ENCODE peak calls at places on chromosomes 6 and 20, in four cellular contexts. W is GM12878, N is K562, R is GM12891. F is an unnamed sample.

GRCh38 chr6:75207211-75207984 is 1.5 kb upstream of the COL12A1 start:
- DNase-seq in W (no peak), N (no peak), R (no peak), F (no peak)

GRCh38 chr6:73363537-73363875 is 1.0 kb downstream of the KHDC3L start:
- DNase-seq in W (no peak), N (no peak), R (no peak), F (no peak)

GRCh38 chr20:59008715-59009336 is 1.8 kb upstream of the CTSZ start:
- DNase-seq in W (no peak), N (no peak), R (no peak), F (no peak)

GRCh38 chr20:32359633-32360332 is 1.7 kb downstream of the ASXL1 start:
- DNase-seq in W (no peak), N (no peak), R (no peak), F (no peak)

GRCh38 chr6:107655245-107655644 is 165.3 kb downstream of the SOBP start:
- DNase-seq in W (no peak), N (no peak), R (no peak), F (no peak)

GRCh38 chr6:33165581-33166258 is 26.5 kb downstream of the COL11A2 start:
- DNase-seq in W (no peak), N (no peak), R (no peak), F (no peak)

GRCh38 chr6:67811239-67812037 is 823.6 kb upstream of the ADGRB3 start:
- DNase-seq in W (no peak), N (no peak), R (no peak), F (no peak)

GRCh38 chr20:32510601-32511357 is 74.4 kb downstream of the NOL4L start:
- DNase-seq in W (no peak), N (peak), R (no peak), F (no peak)

GRCh38 chr20:1430004-1430451 is 36.6 kb downstream of the NSFL1C start:
- DNase-seq in W (no peak), N (no peak), R (no peak), F (no peak)

GRCh38 chr6:28211840-28212509 is 13.1 kb upstream of the ZSCAN9 start:
- DNase-seq in W (no peak), N (peak), R (no peak), F (no peak)

GRCh38 chr6:32113386-32114352 is 4.5 kb upstream of the TNXB start:
- DNase-seq in W (no peak), N (peak), R (no peak), F (no peak)

GRCh38 chr6:149342525-149342924 is 25.0 kb downstream of the TAB2 start:
- DNase-seq in W (no peak), N (no peak), R (no peak), F (no peak)

GRCh38 chr6:32046450-32047083 is 8.4 kb downstream of the CYP21A2 start:
- DNase-seq in W (no peak), N (peak), R (no peak), F (no peak)

GRCh38 chr20:36432096-36432495 is 109.2 kb upstream of the MYL9 start:
- DNase-seq in W (no peak), N (no peak), R (no peak), F (no peak)

GRCh38 chr6:128712898-128713297 is 170.0 kb upstream of the LAMA2 start:
- DNase-seq in W (no peak), N (no peak), R (no peak), F (no peak)

GRCh38 chr20:63089051-63089907 is 82.5 kb upstream of the BHLHE23 start:
- DNase-seq in W (no peak), N (no peak), R (no peak), F (no peak)

GRCh38 chr20:50003253-50003656 is 20.5 kb downstream of the SNAI1 start:
- DNase-seq in W (no peak), N (no peak), R (no peak), F (peak)
- TF ChIP-seq SPI1 in W (no peak), N (no peak), R (peak), F (peak)

GRCh38 chr6:81105998-81106397 is 646.5 kb downstream of the TENT5A start:
- DNase-seq in W (no peak), N (no peak), R (no peak), F (no peak)
- TF ChIP-seq SPI1 in W (no peak), N (no peak), R (no peak), F (no peak)

DNA sequence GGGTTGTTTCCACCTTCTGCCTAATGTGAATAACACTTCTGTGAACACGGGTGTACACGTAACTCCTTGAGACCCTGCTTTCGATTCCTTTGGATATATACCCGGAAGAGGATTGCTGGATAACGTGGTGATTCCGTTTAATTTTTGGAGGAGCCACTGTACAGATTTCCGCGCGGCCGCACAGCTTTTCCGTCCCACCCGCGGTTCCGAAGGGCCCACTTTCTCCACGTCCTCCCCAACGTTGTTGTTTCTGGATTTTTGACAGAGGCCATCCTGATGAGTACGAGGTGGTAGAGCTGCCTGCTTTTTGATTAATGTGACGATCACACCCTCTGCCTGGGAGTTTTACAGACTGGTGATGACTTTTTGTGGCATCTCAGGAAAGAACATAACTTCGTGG is 114.0 kb downstream of the MYLK4 start:
- DNase-seq in W (no peak), N (no peak), R (no peak), F (no peak)
- TF ChIP-seq SPI1 in W (no peak), N (no peak), R (no peak), F (no peak)

GRCh38 chr6:158642805-158643489 is 1.6 kb downstream of the DYNLT1 start:
- DNase-seq in W (no peak), N (no peak), R (no peak), F (no peak)

GRCh38 chr6:158646023-158646888 is 1.7 kb upstream of the DYNLT1 start:
- DNase-seq in W (no peak), N (no peak), R (no peak), F (no peak)

GRCh38 chr6:158642097-158642601 is 2.4 kb downstream of the DYNLT1 start:
- DNase-seq in W (no peak), N (no peak), R (no peak), F (no peak)

GRCh38 chr6:158645064-158646022 is 800 bp upstream of the DYNLT1 start:
- DNase-seq in W (no peak), N (no peak), R (no peak), F (no peak)

GRCh38 chr6:158644227-158645063 is at the start of gene DYNLT1:
- DNase-seq in W (peak), N (peak), R (peak), F (peak)
- TF ChIP-seq SPI1 in W (no peak), N (no peak), R (no peak), F (no peak)

DNA sequence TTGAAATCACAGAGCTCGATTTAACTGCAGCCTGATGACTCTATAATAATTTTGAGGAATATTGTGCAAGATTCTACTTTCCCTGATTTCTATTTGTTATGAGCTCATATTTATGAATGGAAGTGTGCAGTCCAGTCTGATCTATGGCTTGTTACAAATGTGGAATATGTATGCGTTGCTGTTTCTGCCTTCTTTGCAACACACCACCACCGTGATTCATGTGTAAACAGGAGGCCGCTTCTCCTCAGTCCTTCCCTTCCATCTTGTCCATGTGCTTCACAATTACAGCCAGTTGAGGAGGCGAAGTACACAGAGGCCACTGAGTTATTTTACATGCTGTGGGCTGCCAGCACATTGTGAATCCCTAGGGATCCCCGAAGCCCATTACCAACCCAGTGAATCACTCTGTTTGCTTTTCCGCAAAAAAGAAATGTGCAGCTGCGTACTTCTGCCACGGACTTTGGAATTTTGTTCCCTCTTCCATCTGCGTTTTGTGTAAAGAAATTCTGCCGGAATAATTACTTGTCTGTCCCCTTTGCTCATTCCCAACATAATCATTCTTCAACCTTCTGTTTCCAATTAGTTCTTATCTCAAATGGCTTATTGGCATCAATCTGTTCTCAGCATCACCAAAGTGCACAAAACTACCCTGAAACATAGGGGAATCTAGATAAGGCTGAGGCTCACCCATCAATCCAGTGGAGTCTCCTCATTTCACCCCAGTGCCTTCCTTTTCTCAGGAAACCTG is 551.6 kb upstream of the CITED2 start:
- DNase-seq in W (no peak), N (no peak), R (no peak), F (no peak)
- TF ChIP-seq SPI1 in W (no peak), N (no peak), R (no peak), F (no peak)

GRCh38 chr6:36685198-36685919 is 6.8 kb downstream of the CDKN1A start:
- DNase-seq in W (no peak), N (no peak), R (no peak), F (no peak)

GRCh38 chr6:36682328-36683144 is 4.0 kb downstream of the CDKN1A start:
- DNase-seq in W (no peak), N (no peak), R (no peak), F (peak)

GRCh38 chr6:36684447-36684812 is 5.9 kb downstream of the CDKN1A start:
- DNase-seq in W (no peak), N (no peak), R (no peak), F (no peak)

GRCh38 chr6:36683145-36683655 is 4.7 kb downstream of the CDKN1A start:
- DNase-seq in W (no peak), N (no peak), R (no peak), F (no peak)

DNA sequence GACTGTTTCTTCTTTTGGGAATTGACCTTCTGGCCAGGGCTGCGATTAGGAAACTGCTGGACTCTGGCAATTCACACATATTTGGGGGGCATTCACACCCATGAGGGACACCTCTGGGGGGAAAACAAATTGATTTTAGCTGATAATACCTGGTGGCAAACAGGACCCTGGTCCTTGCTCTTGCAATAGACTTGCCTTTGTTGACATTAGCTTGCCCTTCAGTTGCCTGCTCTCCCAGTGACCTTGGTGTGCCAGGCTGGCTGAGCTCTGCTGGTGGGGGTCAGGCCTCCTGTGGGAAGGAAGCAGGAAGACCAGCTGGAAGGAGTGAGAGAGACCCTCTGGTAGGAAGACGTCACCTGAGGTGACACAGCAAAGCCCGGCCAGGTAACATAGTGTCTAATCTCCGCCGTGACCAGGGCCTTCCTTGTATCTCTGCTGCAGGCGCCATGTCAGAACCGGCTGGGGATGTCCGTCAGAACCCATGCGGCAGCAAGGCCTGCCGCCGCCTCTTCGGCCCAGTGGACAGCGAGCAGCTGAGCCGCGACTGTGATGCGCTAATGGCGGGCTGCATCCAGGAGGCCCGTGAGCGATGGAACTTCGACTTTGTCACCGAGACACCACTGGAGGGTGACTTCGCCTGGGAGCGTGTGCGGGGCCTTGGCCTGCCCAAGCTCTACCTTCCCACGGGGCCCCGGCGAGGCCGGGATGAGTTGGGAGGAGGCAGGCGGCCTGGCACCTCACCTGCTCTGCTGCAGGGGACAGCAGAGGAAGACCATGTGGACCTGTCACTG is 5.3 kb downstream of the CDKN1A start:
- DNase-seq in W (no peak), N (no peak), R (no peak), F (no peak)
- TF ChIP-seq SPI1 in W (no peak), N (no peak), R (no peak), F (no peak)

GRCh38 chr20:38883081-38883980 is 42.9 kb upstream of the FAM83D start:
- DNase-seq in W (no peak), N (no peak), R (no peak), F (no peak)
- TF ChIP-seq SPI1 in W (no peak), N (no peak), R (no peak), F (no peak)

GRCh38 chr6:109325400-109325801 is 56.9 kb downstream of the CD164 start:
- DNase-seq in W (no peak), N (no peak), R (no peak), F (peak)
- TF ChIP-seq SPI1 in W (no peak), N (no peak), R (no peak), F (peak)

GRCh38 chr20:20457392-20458126 is 89.7 kb downstream of the INSM1 start:
- DNase-seq in W (no peak), N (no peak), R (no peak), F (no peak)
- TF ChIP-seq SPI1 in W (no peak), N (no peak), R (no peak), F (no peak)